ENCODE peak calls at places on chromosomes 4 and X, in five cellular contexts. D, Y, G, X and E are unnamed samples.

GRCh38 chr4:159077702-159078495 is 25.0 kb upstream of the RAPGEF2 start:
- DNase-seq in X (no peak), Y (no peak), D (no peak), G (peak), E (peak)

GRCh38 chrX:50813843-50814661 is at the start of gene SHROOM4:
- DNase-seq in G (no peak), X (no peak), D (peak), Y (no peak), E (peak)

GRCh38 chrX:46310815-46311497 is 234.3 kb downstream of the ZNF674 start:
- DNase-seq in Y (no peak), D (no peak), X (no peak), G (peak), E (no peak)

GRCh38 chr4:107693132-107693531 is 26.9 kb downstream of the PAPSS1 start:
- DNase-seq in G (no peak), D (no peak), X (no peak), Y (no peak), E (no peak)

GRCh38 chr4:53916431-53916889 is 147.9 kb downstream of the CHIC2 start:
- DNase-seq in D (peak), Y (no peak), G (peak), X (no peak), E (peak)

GRCh38 chrX:22650691-22651090 is 349.1 kb upstream of the DDX53 start:
- DNase-seq in Y (no peak), X (no peak), G (no peak), D (no peak), E (no peak)

GRCh38 chr4:144343143-144343755 is 202.7 kb upstream of the GYPA start:
- DNase-seq in G (no peak), D (no peak), X (no peak), Y (no peak), E (no peak)

GRCh38 chrX:53000447-53001208 is 42.3 kb upstream of the FAM156A start:
- DNase-seq in G (no peak), D (no peak), X (no peak), Y (peak), E (no peak)

GRCh38 chr4:41044165-41044564 is 170.2 kb downstream of the APBB2 start:
- DNase-seq in G (peak), X (no peak), D (no peak), Y (no peak), E (no peak)

GRCh38 chr4:54165438-54165837 is 63.7 kb upstream of the PDGFRA start:
- DNase-seq in G (peak), X (no peak), D (peak), Y (no peak), E (peak)

GRCh38 chr4:17721496-17722360 is 59.7 kb downstream of the FAM184B start:
- DNase-seq in G (peak), X (no peak), D (peak), Y (no peak), E (peak)

GRCh38 chrX:154483325-154483724 is 3.1 kb downstream of the UBL4A start:
- DNase-seq in D (no peak), G (no peak), X (no peak), Y (no peak), E (no peak)

GRCh38 chrX:32451954-32452518 is 759.3 kb downstream of the DMD start:
- DNase-seq in D (no peak), G (no peak), X (no peak), Y (no peak), E (peak)

GRCh38 chrX:107565005-107565404 is 63.3 kb upstream of the PRPS1 start:
- DNase-seq in X (no peak), G (no peak), Y (no peak), D (no peak), E (peak)

GRCh38 chrX:17375631-17376380 is 806 bp downstream of the NHS start:
- DNase-seq in D (peak), G (no peak), Y (no peak), X (no peak), E (peak)

GRCh38 chrX:74835566-74835965 is 89.7 kb downstream of the NEXMIF start:
- DNase-seq in X (no peak), D (no peak), Y (no peak), G (no peak), E (peak)

GRCh38 chrX:44873415-44874270 is 655 bp downstream of the KDM6A start:
- DNase-seq in Y (peak), X (peak), G (no peak), D (peak), E (peak)

GRCh38 chrX:97126020-97126419 is 242.3 kb downstream of the RPA4 start:
- DNase-seq in Y (no peak), G (peak), X (no peak), D (peak), E (no peak)

GRCh38 chrX:151929131-151929530 is 16.4 kb downstream of the MAGEA4 start:
- DNase-seq in X (no peak), G (no peak), D (no peak), Y (no peak), E (no peak)

GRCh38 chr4:122117743-122118142 is 34.4 kb upstream of the BLTP1 start:
- DNase-seq in Y (no peak), G (peak), X (no peak), D (peak), E (peak)

GRCh38 chrX:76109654-76110053 is 63.2 kb upstream of the PBDC1 start:
- DNase-seq in X (no peak), D (no peak), Y (no peak), G (no peak), E (no peak)

GRCh38 chrX:10044021-10044420 is 76.9 kb downstream of the CLDN34 start:
- DNase-seq in X (no peak), D (no peak), Y (no peak), G (no peak), E (no peak)

GRCh38 chrX:118976599-118977340 is 2.4 kb downstream of the LONRF3 start:
- DNase-seq in Y (peak), X (peak), G (peak), D (peak), E (peak)

GRCh38 chr4:88751258-88752075 is 53.8 kb upstream of the NAP1L5 start:
- DNase-seq in D (no peak), X (no peak), G (peak), Y (no peak), E (no peak)

GRCh38 chr4:140243345-140243753 is 89.4 kb upstream of the MAML3 start:
- DNase-seq in X (peak), Y (peak), D (no peak), G (no peak), E (no peak)

GRCh38 chrX:53003111-53003510 is 44.8 kb upstream of the FAM156A start:
- DNase-seq in X (no peak), Y (no peak), D (no peak), G (no peak), E (no peak)

GRCh38 chr4:74874785-74875367 is 58.0 kb upstream of the PARM1 start:
- DNase-seq in X (no peak), G (peak), D (peak), Y (no peak), E (peak)

GRCh38 chrX:11757397-11757728 is 674 bp upstream of the MSL3 start:
- DNase-seq in X (no peak), D (no peak), Y (no peak), G (no peak), E (no peak)

GRCh38 chr4:15955670-15956069 is 7.3 kb downstream of the FGFBP2 start:
- DNase-seq in G (peak), X (no peak), Y (no peak), D (peak), E (peak)

GRCh38 chrX:148634591-148634990 is 134.2 kb downstream of the AFF2 start:
- DNase-seq in D (no peak), X (no peak), G (no peak), Y (no peak), E (no peak)

GRCh38 chrX:7334253-7334935 is 186.4 kb upstream of the PUDP start:
- DNase-seq in X (no peak), Y (no peak), G (peak), D (peak), E (peak)

GRCh38 chr4:105496899-105497298 is 23.0 kb upstream of the PPA2 start:
- DNase-seq in D (peak), Y (no peak), X (no peak), G (no peak), E (no peak)

GRCh38 chrX:74118503-74118902 is 185.5 kb upstream of the ZCCHC13 start:
- DNase-seq in Y (no peak), G (peak), X (no peak), D (no peak), E (peak)

GRCh38 chr4:6804082-6804752 is 21.7 kb downstream of the KIAA0232 start:
- DNase-seq in X (no peak), Y (no peak), D (no peak), G (no peak), E (no peak)

GRCh38 chr4:20311863-20312262 is 60.2 kb downstream of the SLIT2 start:
- DNase-seq in X (no peak), Y (no peak), D (no peak), G (no peak), E (peak)

GRCh38 chr4:2831611-2832308 is 11.9 kb upstream of the ADD1 start:
- DNase-seq in D (no peak), Y (no peak), X (no peak), G (no peak), E (no peak)